ENCODE peak calls at places on chromosomes 11 and 22, in four cellular contexts. One of them, this sample, is unnamed.

GRCh38 chr11:37468344-37468743 is 870.3 kb upstream of the RAG2 start:
- DNase-seq in HepG2: no peak
- DNase-seq in K562: no peak
- DNase-seq in HEK293T: no peak
- DNase-seq in this sample: no peak

GRCh38 chr11:74636633-74637184 is 44.3 kb downstream of the POLD3 start:
- DNase-seq in HepG2: no peak
- DNase-seq in K562: no peak
- DNase-seq in HEK293T: no peak
- DNase-seq in this sample: no peak

GRCh38 chr11:125892071-125892470 is 4.6 kb downstream of the HYLS1 start:
- DNase-seq in K562: no peak
- DNase-seq in HepG2: no peak
- DNase-seq in HEK293T: no peak
- DNase-seq in this sample: no peak

GRCh38 chr11:120383518-120384155 is 47.4 kb downstream of the ARHGEF12 start:
- DNase-seq in K562: no peak
- DNase-seq in HepG2: no peak
- DNase-seq in HEK293T: no peak
- DNase-seq in this sample: no peak

GRCh38 chr11:5701184-5701583 is 11.6 kb downstream of the TRIM22 start:
- DNase-seq in HEK293T: no peak
- DNase-seq in K562: no peak
- DNase-seq in HepG2: no peak
- DNase-seq in this sample: no peak

GRCh38 chr11:2267871-2268825 is 2.2 kb downstream of the ASCL2 start:
- DNase-seq in K562: peak
- DNase-seq in HepG2: no peak
- DNase-seq in HEK293T: peak
- DNase-seq in this sample: no peak

GRCh38 chr22:44906999-44907644 is 102.7 kb downstream of the PHF21B start:
- DNase-seq in HEK293T: no peak
- DNase-seq in K562: no peak
- DNase-seq in HepG2: no peak
- DNase-seq in this sample: no peak

GRCh38 chr11:111571829-111572501 is 30.3 kb upstream of the SIK2 start:
- DNase-seq in K562: no peak
- DNase-seq in HepG2: peak
- DNase-seq in HEK293T: no peak
- DNase-seq in this sample: no peak

GRCh38 chr11:1237128-1237580 is 14.3 kb downstream of the MUC5B start:
- DNase-seq in HepG2: no peak
- DNase-seq in K562: no peak
- DNase-seq in HEK293T: no peak
- DNase-seq in this sample: no peak

GRCh38 chr11:6498121-6498520 is 1.0 kb downstream of the DNHD1 start:
- DNase-seq in HepG2: no peak
- DNase-seq in K562: no peak
- DNase-seq in HEK293T: no peak
- DNase-seq in this sample: no peak

GRCh38 chr11:113396693-113397092 is 9.1 kb downstream of the ANKK1 start:
- DNase-seq in HEK293T: no peak
- DNase-seq in HepG2: no peak
- DNase-seq in K562: no peak
- DNase-seq in this sample: no peak

GRCh38 chr11:3137486-3138177 is 27.5 kb downstream of the OSBPL5 start:
- DNase-seq in HEK293T: no peak
- DNase-seq in K562: no peak
- DNase-seq in HepG2: no peak
- DNase-seq in this sample: no peak

GRCh38 chr11:10725114-10725906 is 25.7 kb upstream of the CTR9 start:
- DNase-seq in K562: no peak
- DNase-seq in HepG2: no peak
- DNase-seq in HEK293T: no peak
- DNase-seq in this sample: no peak

GRCh38 chr11:70467196-70468085 is 69.1 kb downstream of the CTTN start:
- DNase-seq in HepG2: peak
- DNase-seq in HEK293T: peak
- DNase-seq in K562: peak
- DNase-seq in this sample: peak

GRCh38 chr11:36014499-36014898 is 70.6 kb downstream of the LDLRAD3 start:
- DNase-seq in HEK293T: no peak
- DNase-seq in HepG2: no peak
- DNase-seq in K562: no peak
- DNase-seq in this sample: no peak

GRCh38 chr11:36014906-36015305 is 71.0 kb downstream of the LDLRAD3 start:
- DNase-seq in HEK293T: no peak
- DNase-seq in K562: no peak
- DNase-seq in HepG2: no peak
- DNase-seq in this sample: no peak

GRCh38 chr11:36016263-36016662 is 72.4 kb downstream of the LDLRAD3 start:
- DNase-seq in HepG2: no peak
- DNase-seq in HEK293T: no peak
- DNase-seq in K562: no peak
- DNase-seq in this sample: no peak

GRCh38 chr11:36016709-36017108 is 72.8 kb downstream of the LDLRAD3 start:
- DNase-seq in K562: no peak
- DNase-seq in HEK293T: no peak
- DNase-seq in HepG2: no peak
- DNase-seq in this sample: no peak

GRCh38 chr11:36015806-36016205 is 71.9 kb downstream of the LDLRAD3 start:
- DNase-seq in HEK293T: no peak
- DNase-seq in HepG2: no peak
- DNase-seq in K562: no peak
- DNase-seq in this sample: no peak
- TF ChIP-seq ELF4 in HEK293T: no peak
- TF ChIP-seq ELF4 in HepG2: no peak
- TF ChIP-seq ELF4 in K562: no peak
- TF ChIP-seq ELF4 in this sample: no peak

DNA sequence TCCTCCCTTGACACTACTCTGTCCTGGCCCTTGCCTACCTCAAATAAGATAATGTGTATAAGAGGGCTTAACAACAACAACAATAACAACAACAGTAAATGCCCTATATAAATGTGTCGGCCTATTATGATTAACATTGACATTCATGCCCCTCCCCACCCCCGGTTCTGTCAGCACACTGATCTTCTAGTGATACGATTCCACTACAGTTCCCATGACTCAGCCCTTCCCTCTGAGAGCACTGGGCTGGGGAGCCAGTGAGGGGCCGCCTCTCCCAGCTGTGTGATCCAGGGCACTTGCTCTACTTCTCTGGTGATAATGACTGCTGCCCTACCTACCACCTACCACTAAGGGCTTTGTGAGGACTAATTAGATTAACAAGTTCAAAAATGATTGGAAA is 92.2 kb upstream of the PHOX2A start:
- DNase-seq in K562: peak
- DNase-seq in HEK293T: no peak
- DNase-seq in HepG2: no peak
- DNase-seq in this sample: no peak
- TF ChIP-seq ELF4 in K562: no peak
- TF ChIP-seq ELF4 in HEK293T: no peak
- TF ChIP-seq ELF4 in HepG2: no peak
- TF ChIP-seq ELF4 in this sample: no peak

GRCh38 chr11:117439256-117439655 is 111.6 kb downstream of the CEP164 start:
- DNase-seq in K562: no peak
- DNase-seq in HEK293T: no peak
- DNase-seq in HepG2: no peak
- DNase-seq in this sample: no peak

GRCh38 chr11:117437041-117437790 is 109.6 kb downstream of the CEP164 start:
- DNase-seq in HEK293T: no peak
- DNase-seq in K562: no peak
- DNase-seq in HepG2: no peak
- DNase-seq in this sample: no peak

GRCh38 chr11:117437791-117438130 is 110.1 kb downstream of the CEP164 start:
- DNase-seq in HepG2: no peak
- DNase-seq in K562: no peak
- DNase-seq in HEK293T: no peak
- DNase-seq in this sample: no peak

GRCh38 chr11:117440258-117440657 is 112.6 kb downstream of the CEP164 start:
- DNase-seq in HEK293T: no peak
- DNase-seq in K562: no peak
- DNase-seq in HepG2: no peak
- DNase-seq in this sample: no peak

DNA sequence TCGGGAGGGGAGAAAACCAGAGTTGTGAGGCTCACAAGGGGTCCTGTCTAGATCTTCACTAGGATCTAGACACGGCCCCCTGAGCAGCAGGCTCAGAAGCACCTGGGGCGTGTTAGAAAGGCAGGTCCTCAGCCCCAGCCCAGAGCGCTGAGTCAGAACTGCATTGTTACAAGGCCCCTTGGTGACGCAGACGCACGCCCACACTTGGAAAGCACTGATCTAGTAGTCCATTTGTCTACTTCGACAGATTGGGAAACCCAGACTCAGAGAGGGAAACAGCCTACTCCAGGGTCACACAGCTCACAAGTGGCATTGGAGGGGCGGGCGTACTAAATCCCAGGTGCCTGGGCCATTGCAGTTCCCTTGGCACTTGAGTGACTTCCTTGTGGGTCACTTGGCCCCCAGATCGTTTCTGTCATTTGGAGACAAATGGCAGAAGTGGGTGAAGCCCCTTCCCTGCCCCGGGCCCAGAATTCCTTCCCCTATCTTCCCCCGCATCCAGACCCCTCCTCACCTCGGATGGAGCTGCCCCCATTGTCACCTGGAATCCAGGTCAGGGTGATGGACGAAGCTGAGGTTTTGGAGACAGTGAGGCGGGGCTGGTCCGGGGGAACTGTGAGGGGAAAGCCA is 110.8 kb downstream of the CEP164 start:
- DNase-seq in HEK293T: no peak
- DNase-seq in K562: no peak
- DNase-seq in HepG2: no peak
- DNase-seq in this sample: no peak
- TF ChIP-seq ELF4 in HEK293T: no peak
- TF ChIP-seq ELF4 in K562: no peak
- TF ChIP-seq ELF4 in HepG2: no peak
- TF ChIP-seq ELF4 in this sample: no peak

DNA sequence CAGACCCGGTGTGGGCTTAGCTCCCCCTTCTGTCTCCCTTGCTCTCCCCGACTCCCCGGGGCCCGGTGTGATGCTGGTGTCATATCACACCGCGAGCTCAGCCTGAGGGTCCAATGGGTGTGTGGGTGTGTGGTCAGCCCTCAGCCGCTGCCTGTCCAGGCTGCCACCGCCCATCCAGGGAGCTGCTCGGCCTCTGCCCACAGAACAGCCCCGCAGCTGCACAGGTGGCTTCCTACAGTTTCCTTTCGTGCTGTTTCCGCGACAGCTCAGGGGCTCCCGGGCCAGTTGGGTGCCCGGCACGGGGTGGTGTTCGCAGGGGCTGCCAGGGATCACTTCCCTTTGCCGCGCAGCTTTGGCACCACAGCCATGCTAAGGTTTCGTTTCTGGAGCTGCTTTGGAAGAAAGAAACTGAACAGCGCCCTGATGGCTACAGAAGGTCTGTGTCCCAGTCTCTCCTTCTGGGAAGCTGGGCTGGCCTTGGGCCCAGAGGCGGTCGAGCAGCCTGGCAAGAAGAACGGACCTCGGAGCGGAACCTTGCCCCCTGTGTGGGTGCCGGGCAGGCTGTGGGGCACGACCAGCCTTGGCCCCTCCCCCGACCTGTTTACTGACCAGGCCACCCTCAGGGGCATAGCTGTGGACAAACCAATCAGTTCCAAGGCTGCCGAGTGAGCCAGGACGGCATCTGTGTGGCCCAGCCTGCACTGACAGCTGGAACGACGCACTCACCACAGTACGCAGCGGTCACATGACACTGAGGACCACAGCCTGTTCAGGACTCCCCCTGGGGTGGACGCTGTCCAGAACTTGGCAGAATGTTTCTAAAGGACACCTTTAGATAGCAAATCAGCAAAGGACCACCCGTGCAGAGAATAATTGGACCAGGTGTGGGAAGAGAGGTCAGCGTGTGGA is 7.0 kb downstream of the PIM3 start:
- DNase-seq in K562: no peak
- DNase-seq in HEK293T: no peak
- DNase-seq in HepG2: peak
- DNase-seq in this sample: no peak
- TF ChIP-seq ELF4 in K562: no peak
- TF ChIP-seq ELF4 in HEK293T: no peak
- TF ChIP-seq ELF4 in HepG2: no peak
- TF ChIP-seq ELF4 in this sample: no peak

GRCh38 chr22:32852346-32853251 is 51.1 kb downstream of the TIMP3 start:
- DNase-seq in HepG2: no peak
- DNase-seq in K562: peak
- DNase-seq in HEK293T: no peak
- DNase-seq in this sample: no peak
- TF ChIP-seq ELF4 in HepG2: no peak
- TF ChIP-seq ELF4 in K562: no peak
- TF ChIP-seq ELF4 in HEK293T: no peak
- TF ChIP-seq ELF4 in this sample: no peak

GRCh38 chr11:63931876-63932275 is 6.9 kb upstream of the NAA40 start:
- DNase-seq in HepG2: no peak
- DNase-seq in HEK293T: no peak
- DNase-seq in K562: no peak
- DNase-seq in this sample: no peak
- TF ChIP-seq ELF4 in HepG2: no peak
- TF ChIP-seq ELF4 in HEK293T: no peak
- TF ChIP-seq ELF4 in K562: no peak
- TF ChIP-seq ELF4 in this sample: no peak